ENCODE peak calls at places on chromosomes 3 and 15, in eight cellular contexts. D is substantia nigra, S is H9, I is dorsolateral prefrontal cortex, W is ovary, Q is WERI-Rb-1, H is mesenchymal stem cell, U is PC-3. M is an unnamed sample.

GRCh38 chr3:186746008-186746407 is 28.8 kb downstream of the KNG1 start:
- DNase-seq in W (no peak), Q (no peak), S (peak; percentile 85), I (no peak), H (peak; percentile 77), U (no peak), D (no peak), M (peak; percentile 12)

GRCh38 chr3:44584646-44585501 is at the start of gene ZNF660:
- DNase-seq in Q (peak; percentile 89), S (peak; percentile 93), H (peak; percentile 89), W (peak; percentile 66), I (peak; percentile 74), U (peak; percentile 26), D (peak; percentile 72), M (peak; percentile 66)

GRCh38 chr15:77024273-77025065 is 29.5 kb downstream of the PSTPIP1 start:
- DNase-seq in S (peak; percentile 76), H (peak; percentile 45), D (peak; percentile 57), Q (peak; percentile 76), U (peak; percentile 71), I (peak; percentile 70), W (peak; percentile 77), M (peak; percentile 70)

GRCh38 chr3:34388836-34389235 is 590.4 kb downstream of the PDCD6IP start:
- DNase-seq in W (no peak), I (no peak), S (no peak), H (no peak), U (no peak), Q (no peak), D (no peak), M (no peak)

GRCh38 chr15:73872370-73872769 is 994 bp upstream of the TBC1D21 start:
- DNase-seq in D (no peak), W (no peak), S (no peak), Q (no peak), U (peak; percentile 7), H (no peak), I (no peak), M (no peak)

GRCh38 chr15:31147943-31148621 is 46.6 kb upstream of the TRPM1 start:
- DNase-seq in I (no peak), H (no peak), S (no peak), D (no peak), W (no peak), Q (no peak), U (no peak), M (no peak)

GRCh38 chr3:2853627-2854026 is 256.5 kb downstream of the IL5RA start:
- DNase-seq in U (no peak), I (no peak), S (no peak), D (no peak), Q (no peak), W (no peak), H (no peak), M (no peak)

GRCh38 chr3:187678869-187679268 is 8.7 kb upstream of the SST start:
- DNase-seq in H (peak; percentile 69), Q (peak; percentile 49), I (no peak), U (peak; percentile 74), D (peak; percentile 6), S (peak; percentile 64), W (peak; percentile 51), M (peak; percentile 33)

GRCh38 chr3:72533584-72534473 is 314.4 kb downstream of the SHQ1 start:
- DNase-seq in S (no peak), D (no peak), U (no peak), I (no peak), W (no peak), H (peak; percentile 32), Q (no peak), M (no peak)

GRCh38 chr15:35298509-35298908 is 213.4 kb upstream of the NANOGP8 start:
- DNase-seq in S (no peak), W (no peak), Q (no peak), D (no peak), H (no peak), U (no peak), I (no peak), M (no peak)

GRCh38 chr15:80234883-80235282 is 17.1 kb downstream of the CTXND1 start:
- DNase-seq in S (peak; percentile 75), W (no peak), Q (peak; percentile 29), U (peak; percentile 48), D (no peak), I (no peak), H (peak; percentile 22), M (peak; percentile 37)

GRCh38 chr3:126156468-126156867 is 23.9 kb downstream of the ALDH1L1 start:
- DNase-seq in H (no peak), Q (no peak), S (no peak), I (no peak), U (no peak), D (no peak), W (no peak), M (no peak)

GRCh38 chr15:54556231-54556630 is 578.0 kb downstream of the UNC13C start:
- DNase-seq in D (no peak), H (no peak), W (no peak), Q (no peak), U (no peak), S (no peak), I (no peak), M (no peak)

GRCh38 chr3:8441969-8442559 is 59.6 kb upstream of the LMCD1 start:
- DNase-seq in S (peak; percentile 64), H (peak; percentile 82), W (peak; percentile 34), Q (no peak), I (no peak), D (no peak), U (peak; percentile 84), M (no peak)

DNA sequence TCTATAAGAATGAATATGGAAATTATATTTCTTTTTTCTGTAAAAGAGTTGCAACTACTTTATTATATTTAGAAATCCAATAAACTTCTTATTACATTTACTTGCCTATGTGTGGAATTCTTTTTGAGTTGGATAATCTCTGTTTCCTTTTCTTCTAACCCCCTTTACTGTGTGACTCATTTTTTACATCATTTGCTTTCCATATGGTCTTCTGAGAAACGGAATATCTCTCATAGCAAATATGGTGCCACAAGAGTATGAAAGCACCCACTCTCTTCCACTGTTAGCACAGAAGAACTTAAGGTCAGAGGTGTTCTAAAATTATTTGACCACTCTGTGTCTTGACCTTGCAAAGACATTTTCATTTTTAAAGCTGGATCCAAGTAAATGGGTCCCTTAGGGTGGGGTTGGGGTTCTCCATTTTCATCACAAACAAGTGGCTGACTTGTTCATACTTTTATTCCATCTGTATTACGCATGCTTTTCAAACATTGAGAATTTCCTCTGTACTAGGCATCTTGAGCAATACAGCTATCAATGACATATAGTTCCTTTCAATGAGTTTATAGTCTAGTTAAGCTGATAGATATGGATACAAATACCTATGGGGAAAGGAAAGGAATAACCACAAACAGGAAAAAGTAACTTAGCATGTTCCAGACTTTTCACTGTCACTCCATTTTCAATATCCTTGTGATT is 281.1 kb upstream of the TPRG1 start:
- DNase-seq in U (peak; percentile 19), H (peak; percentile 55), Q (no peak), W (no peak), S (no peak), I (no peak), D (no peak), M (no peak)
- H3K27ac ChIP-seq in U (peak overlapping the region; percentile 5), H (no peak overlapping the region), Q (no peak overlapping the region), W (no peak overlapping the region), S (no peak overlapping the region), I (no peak overlapping the region), D (no peak overlapping the region), M (no peak overlapping the region)

GRCh38 chr3:58955308-58955707 is 94.5 kb downstream of the CFAP20DC start:
- DNase-seq in I (no peak), W (no peak), S (peak; percentile 36), U (no peak), H (no peak), Q (no peak), D (no peak), M (no peak)

GRCh38 chr3:58948018-58948417 is 101.8 kb downstream of the CFAP20DC start:
- DNase-seq in H (no peak), S (no peak), W (no peak), D (no peak), I (no peak), U (no peak), Q (no peak), M (no peak)

GRCh38 chr3:58946875-58947274 is 103.0 kb downstream of the CFAP20DC start:
- DNase-seq in W (no peak), S (no peak), D (no peak), U (no peak), I (no peak), Q (no peak), H (no peak), M (no peak)

GRCh38 chr3:58952128-58952917 is 97.5 kb downstream of the CFAP20DC start:
- DNase-seq in W (no peak), H (no peak), Q (no peak), I (no peak), D (no peak), S (no peak), U (no peak), M (no peak)
- H3K27ac ChIP-seq in W (no peak overlapping the region), H (peak overlapping the region; percentile 63), Q (no peak overlapping the region), I (no peak overlapping the region), D (no peak overlapping the region), S (no peak overlapping the region), U (no peak overlapping the region), M (no peak overlapping the region)

DNA sequence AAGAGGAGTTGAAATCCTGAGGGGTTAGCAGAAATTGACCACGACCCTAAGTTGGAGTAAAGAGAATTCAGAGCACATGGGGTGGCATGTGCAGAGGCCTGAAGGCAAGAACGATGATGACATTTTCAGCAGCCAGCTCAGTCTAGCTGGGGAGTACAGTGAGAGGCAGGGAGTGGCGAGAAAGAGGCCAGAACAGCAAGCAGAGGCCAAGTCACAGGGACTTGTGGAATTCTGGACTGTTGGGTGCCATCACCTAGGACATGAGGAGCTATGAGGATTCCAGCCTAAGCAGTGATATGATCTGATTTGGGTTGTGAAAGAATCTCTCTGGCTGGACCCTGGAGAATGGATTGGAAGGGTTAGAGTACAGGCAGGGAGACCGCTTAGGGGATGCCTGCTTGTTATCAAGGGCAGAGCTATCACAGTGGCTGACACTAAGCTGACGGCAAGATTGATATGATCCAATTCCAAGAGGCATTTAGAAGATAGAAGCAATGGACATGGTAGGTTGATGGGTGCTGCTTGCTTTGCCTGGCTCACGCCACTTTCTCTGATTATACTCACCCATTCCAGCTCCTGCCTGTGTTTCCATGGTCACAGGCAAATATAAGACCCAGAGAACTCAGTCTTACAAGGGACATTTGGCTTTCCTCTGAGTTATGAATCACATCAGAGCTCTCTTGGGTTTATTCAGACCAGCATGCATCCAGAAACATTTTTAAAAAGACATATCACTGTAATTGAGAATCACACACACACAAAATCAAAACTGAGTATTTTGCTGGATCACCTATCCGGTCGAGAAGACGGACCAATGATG is 66.4 kb downstream of the LRTM1 start:
- DNase-seq in H (peak; percentile 28), D (no peak), I (no peak), S (no peak), W (no peak), U (no peak), Q (no peak), M (no peak)
- H3K27ac ChIP-seq in H (no peak overlapping the region), D (no peak overlapping the region), I (no peak overlapping the region), S (no peak overlapping the region), W (no peak overlapping the region), U (no peak overlapping the region), Q (no peak overlapping the region), M (no peak overlapping the region)

DNA sequence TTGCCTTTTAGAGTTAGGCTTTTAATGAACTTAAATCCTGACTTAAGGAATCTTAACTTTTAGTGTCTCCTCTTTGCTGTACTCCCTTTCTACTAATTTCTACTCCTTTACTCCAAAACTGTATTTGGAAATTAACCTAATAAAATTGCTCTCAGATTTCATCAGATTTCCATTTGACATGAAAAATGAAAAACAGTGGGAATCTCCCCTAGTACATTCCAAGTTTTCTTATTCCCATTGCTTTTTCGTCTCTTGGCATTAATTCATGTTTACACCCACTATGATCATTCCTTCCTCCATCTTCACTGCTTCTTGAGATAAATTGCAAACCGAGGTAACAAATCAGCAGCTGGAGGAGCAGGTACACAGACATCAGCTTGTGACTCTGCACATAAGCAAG is 208.7 kb downstream of the VGLL3 start:
- DNase-seq in D (no peak), W (no peak), Q (no peak), I (no peak), S (no peak), U (no peak), H (no peak), M (no peak)
- H3K27ac ChIP-seq in D (no peak overlapping the region), W (no peak overlapping the region), Q (no peak overlapping the region), I (no peak overlapping the region), S (no peak overlapping the region), U (no peak overlapping the region), H (no peak overlapping the region), M (no peak overlapping the region)

M was measured in DND-41.